ENCODE peak calls at places on chromosome 15, in six cellular contexts. C is fibroblast of lung, Y is lower lobe of right lung, E is mammary epithelial cell, U is tibial artery, A is MM.1S. H is an unnamed sample.
A peak's percentile ranks its signal among the peaks of the same experiment; 100 is the strongest.

GRCh38 chr15:39438260-39438659 is 142.6 kb upstream of the THBS1 start:
- DNase-seq in Y (peak; percentile 63), A (no peak), U (no peak), C (no peak), E (no peak), H (peak; percentile 16)

GRCh38 chr15:70142072-70142321 is 44.3 kb upstream of the TLE3 start:
- DNase-seq in U (no peak), C (no peak), E (peak; percentile 40), Y (no peak), A (no peak), H (no peak)

GRCh38 chr15:64444836-64445235 is 15.5 kb upstream of the ZNF609 start:
- DNase-seq in E (no peak), Y (no peak), U (no peak), A (no peak), C (no peak), H (no peak)

GRCh38 chr15:92886815-92887214 is 13.3 kb upstream of the CHD2 start:
- DNase-seq in C (no peak), A (no peak), U (no peak), E (no peak), Y (no peak), H (no peak)

GRCh38 chr15:67177750-67178149 is 76.7 kb downstream of the AAGAB start:
- DNase-seq in U (peak; percentile 43), A (no peak), Y (peak; percentile 59), E (peak; percentile 23), C (peak; percentile 58), H (no peak)

GRCh38 chr15:93052090-93052892 is 36.7 kb downstream of the RGMA start:
- DNase-seq in Y (no peak), C (no peak), A (no peak), E (no peak), U (no peak), H (no peak)

GRCh38 chr15:27608248-27608647 is 490.9 kb downstream of the OCA2 start:
- DNase-seq in A (no peak), U (no peak), E (no peak), C (no peak), Y (no peak), H (no peak)

GRCh38 chr15:70201376-70201775 is 103.7 kb upstream of the TLE3 start:
- DNase-seq in C (no peak), A (no peak), Y (no peak), E (no peak), U (peak; percentile 58), H (peak; percentile 80)

GRCh38 chr15:98815207-98815606 is 166.9 kb downstream of the IGF1R start:
- DNase-seq in C (no peak), A (no peak), U (no peak), E (peak; percentile 40), Y (no peak), H (no peak)

GRCh38 chr15:44535509-44536297 is 1.2 kb upstream of the EIF3J start:
- DNase-seq in C (no peak), A (peak; percentile 66), E (no peak), Y (no peak), U (no peak), H (peak; percentile 48)

GRCh38 chr15:80090041-80090440 is 30.6 kb downstream of the ZFAND6 start:
- DNase-seq in A (no peak), U (no peak), Y (no peak), E (no peak), C (peak; percentile 60), H (no peak)

GRCh38 chr15:100055821-100056220 is 286.0 kb downstream of the ADAMTS17 start:
- DNase-seq in Y (no peak), E (no peak), U (no peak), A (no peak), C (no peak), H (no peak)

GRCh38 chr15:70095387-70096214 is 2.1 kb downstream of the TLE3 start:
- DNase-seq in Y (peak; percentile 69), C (no peak), U (peak; percentile 73), E (peak; percentile 16), A (peak; percentile 65), H (peak; percentile 54)

GRCh38 chr15:38603271-38603670 is 38.7 kb upstream of the RASGRP1 start:
- DNase-seq in U (no peak), A (no peak), Y (no peak), C (no peak), E (no peak), H (no peak)

GRCh38 chr15:92155941-92156340 is 237.7 kb upstream of the ST8SIA2 start:
- DNase-seq in A (no peak), C (no peak), E (no peak), U (no peak), Y (no peak), H (no peak)

GRCh38 chr15:90994059-90994416 is 297 bp downstream of the PRC1 start:
- DNase-seq in C (peak; percentile 6), Y (peak; percentile 55), U (peak; percentile 65), E (peak; percentile 9), A (peak; percentile 21), H (peak; percentile 21)

GRCh38 chr15:29422606-29423005 is 153.0 kb upstream of the NSMCE3 start:
- DNase-seq in A (no peak), E (no peak), C (no peak), Y (no peak), U (no peak), H (no peak)

GRCh38 chr15:34964277-34964676 is 5.3 kb downstream of the AQR start:
- DNase-seq in C (no peak), E (no peak), A (no peak), U (no peak), Y (no peak), H (no peak)

GRCh38 chr15:77673801-77674317 is 41.1 kb upstream of the LINGO1 start:
- DNase-seq in C (no peak), A (no peak), E (no peak), U (no peak), Y (no peak), H (no peak)
- H3K27ac ChIP-seq in C (no peak overlapping the region), A (no peak overlapping the region), E (no peak overlapping the region), U (no peak overlapping the region), Y (no peak overlapping the region), H (no peak overlapping the region)

DNA sequence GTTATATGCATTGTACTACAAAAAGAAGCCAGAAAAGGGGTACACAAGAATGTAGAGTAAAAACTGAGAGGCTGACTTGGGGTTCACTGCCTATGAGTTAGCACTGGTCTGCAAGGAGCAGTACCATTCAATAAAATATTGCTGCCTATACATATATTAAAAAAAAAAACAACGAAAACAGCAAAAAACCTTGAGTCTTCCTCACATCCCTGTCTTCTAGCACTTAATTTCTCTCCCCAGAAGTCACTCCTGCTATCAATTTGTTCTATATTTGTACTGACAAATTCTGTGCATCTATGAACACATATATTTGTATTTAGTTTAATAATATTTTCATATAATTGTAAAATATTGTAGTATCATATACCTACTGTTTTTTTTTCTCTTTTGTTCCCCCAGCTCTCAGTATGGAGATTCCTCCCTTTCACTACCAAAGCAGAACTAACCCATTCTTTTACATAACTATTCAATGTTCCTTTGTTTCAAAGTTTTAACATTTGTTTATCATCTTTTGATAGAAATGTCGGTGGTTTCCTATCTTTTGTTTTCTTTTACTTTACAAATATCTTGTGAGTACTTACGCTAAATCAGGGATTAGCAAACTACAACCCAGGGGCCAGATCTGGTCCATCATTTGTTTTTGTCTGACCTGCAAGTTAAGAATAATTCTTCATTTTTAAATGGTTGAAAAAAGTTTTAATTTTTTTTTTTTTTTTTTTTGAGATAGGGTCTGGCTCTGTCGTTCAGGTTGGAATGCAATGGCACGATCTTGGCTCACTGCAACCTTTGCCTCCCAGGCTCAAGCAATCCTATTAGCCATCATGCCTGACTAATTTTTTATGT is 14.8 kb upstream of the FEM1B start:
- DNase-seq in Y (no peak), U (no peak), E (no peak), A (no peak), C (no peak), H (no peak)
- TF ChIP-seq CTCF in Y (no peak), U (no peak), E (no peak), A (no peak), C (no peak), H (no peak)

GRCh38 chr15:72202801-72203506 is 5.4 kb upstream of the GRAMD2A start:
- DNase-seq in C (no peak), Y (no peak), U (no peak), E (no peak), A (no peak), H (no peak)
- H3K27ac ChIP-seq in C (peak overlapping the region; percentile 63), Y (no peak overlapping the region), U (peak overlapping the region; percentile 49), E (peak overlapping the region; percentile 63), A (no peak overlapping the region), H (peak overlapping the region; percentile 78)

DNA sequence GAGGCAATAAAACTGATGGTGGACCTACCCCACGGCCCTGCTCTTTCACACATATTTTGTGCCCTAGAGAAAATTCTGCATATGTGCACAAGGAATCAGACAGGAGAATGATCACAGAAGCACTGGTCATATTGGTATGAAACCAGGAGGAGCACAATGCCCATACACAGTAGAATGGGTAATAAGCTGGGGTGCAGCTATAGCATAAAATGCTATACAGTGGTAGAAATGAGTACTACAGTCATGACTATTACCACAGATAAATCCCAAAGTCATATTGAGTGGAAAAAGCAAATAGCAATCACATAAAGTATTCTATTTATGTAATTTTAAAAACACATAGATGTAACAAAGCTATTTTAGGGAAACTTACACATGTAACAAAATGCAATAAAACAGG is 175.9 kb upstream of the SLC24A5 start:
- DNase-seq in E (no peak), C (no peak), A (no peak), U (no peak), Y (no peak), H (no peak)
- TF ChIP-seq CTCF in E (peak; percentile 3), C (no peak), A (no peak), U (no peak), Y (no peak), H (no peak)

DNA sequence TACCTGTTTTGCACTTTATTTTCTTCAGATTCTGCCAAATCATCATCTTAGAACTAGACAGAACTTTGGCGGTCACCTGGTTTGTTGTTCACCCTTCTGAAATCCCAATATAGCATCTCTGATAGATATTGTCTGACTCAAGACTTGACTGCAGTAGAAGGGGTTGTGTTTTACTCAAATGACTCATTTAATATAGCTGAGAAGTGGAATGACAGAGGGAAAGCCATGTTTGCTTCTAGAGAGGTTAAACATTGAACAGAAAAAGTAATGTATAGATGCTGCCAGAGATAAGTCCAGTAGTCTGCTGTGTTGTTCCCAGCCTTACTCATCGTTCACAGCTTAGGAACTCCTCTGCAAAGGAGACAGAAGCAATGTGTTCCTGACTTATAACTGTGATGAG is 402.0 kb downstream of the AGBL1 start:
- DNase-seq in Y (no peak), C (no peak), A (no peak), U (no peak), E (no peak), H (no peak)
- H3K27ac ChIP-seq in Y (no peak overlapping the region), C (no peak overlapping the region), A (no peak overlapping the region), U (no peak overlapping the region), E (no peak overlapping the region), H (no peak overlapping the region)

H was measured in thyroid gland.